ENCODE peak calls at places on chromosome X, in five cellular contexts. One of them, this sample, is unnamed.

GRCh38 chrX:153939573-153939972 is 4.7 kb upstream of the NAA10 start:
- DNase-seq in dermis blood vessel endothelial cell: no peak
- DNase-seq in upper lobe of left lung: no peak
- DNase-seq in EL: no peak
- DNase-seq in sciatic nerve: no peak
- DNase-seq in this sample: no peak

GRCh38 chrX:41236629-41237028 is 97.3 kb upstream of the DDX3X start:
- DNase-seq in upper lobe of left lung: no peak
- DNase-seq in dermis blood vessel endothelial cell: peak
- DNase-seq in EL: no peak
- DNase-seq in sciatic nerve: no peak
- DNase-seq in this sample: no peak

GRCh38 chrX:123121241-123121640 is 62.8 kb upstream of the GRIA3 start:
- DNase-seq in dermis blood vessel endothelial cell: no peak
- DNase-seq in sciatic nerve: no peak
- DNase-seq in upper lobe of left lung: no peak
- DNase-seq in EL: peak
- DNase-seq in this sample: no peak

GRCh38 chrX:12013220-12013619 is 125.1 kb upstream of the FRMPD4 start:
- DNase-seq in dermis blood vessel endothelial cell: peak
- DNase-seq in EL: peak
- DNase-seq in sciatic nerve: no peak
- DNase-seq in upper lobe of left lung: no peak
- DNase-seq in this sample: no peak

GRCh38 chrX:154460326-154460725 is 2.2 kb downstream of the PLXNA3 start:
- DNase-seq in sciatic nerve: no peak
- DNase-seq in EL: no peak
- DNase-seq in dermis blood vessel endothelial cell: no peak
- DNase-seq in upper lobe of left lung: no peak
- DNase-seq in this sample: no peak

GRCh38 chrX:19646298-19646697 is 131.0 kb upstream of the MAP3K15 start:
- DNase-seq in EL: no peak
- DNase-seq in upper lobe of left lung: no peak
- DNase-seq in dermis blood vessel endothelial cell: no peak
- DNase-seq in sciatic nerve: no peak
- DNase-seq in this sample: no peak

GRCh38 chrX:275967-276587 is 5.1 kb upstream of the PLCXD1 start:
- DNase-seq in dermis blood vessel endothelial cell: peak
- DNase-seq in sciatic nerve: peak
- DNase-seq in upper lobe of left lung: peak
- DNase-seq in EL: peak
- DNase-seq in this sample: no peak

GRCh38 chrX:105463483-105463882 is 243.0 kb upstream of the TEX13A start:
- DNase-seq in sciatic nerve: no peak
- DNase-seq in upper lobe of left lung: no peak
- DNase-seq in EL: no peak
- DNase-seq in dermis blood vessel endothelial cell: no peak
- DNase-seq in this sample: no peak

GRCh38 chrX:132638313-132638712 is 149.5 kb upstream of the MBNL3 start:
- DNase-seq in dermis blood vessel endothelial cell: no peak
- DNase-seq in sciatic nerve: no peak
- DNase-seq in upper lobe of left lung: no peak
- DNase-seq in EL: no peak
- DNase-seq in this sample: no peak

GRCh38 chrX:69386681-69387080 is 117.4 kb upstream of the NALF2 start:
- DNase-seq in dermis blood vessel endothelial cell: no peak
- DNase-seq in EL: no peak
- DNase-seq in upper lobe of left lung: no peak
- DNase-seq in sciatic nerve: no peak
- DNase-seq in this sample: no peak

GRCh38 chrX:25878806-25879205 is 259.3 kb upstream of the MAGEB18 start:
- DNase-seq in dermis blood vessel endothelial cell: peak
- DNase-seq in sciatic nerve: no peak
- DNase-seq in upper lobe of left lung: no peak
- DNase-seq in EL: no peak
- DNase-seq in this sample: peak

GRCh38 chrX:137354851-137355250 is 211.1 kb upstream of the ZIC3 start:
- DNase-seq in sciatic nerve: no peak
- DNase-seq in dermis blood vessel endothelial cell: no peak
- DNase-seq in upper lobe of left lung: no peak
- DNase-seq in EL: no peak
- DNase-seq in this sample: no peak

GRCh38 chrX:136147320-136147901 is at the start of gene FHL1:
- DNase-seq in sciatic nerve: peak
- DNase-seq in EL: peak
- DNase-seq in dermis blood vessel endothelial cell: peak
- DNase-seq in upper lobe of left lung: peak
- DNase-seq in this sample: no peak

GRCh38 chrX:145923376-145923775 is 105.7 kb downstream of the SLITRK2 start:
- DNase-seq in dermis blood vessel endothelial cell: no peak
- DNase-seq in upper lobe of left lung: no peak
- DNase-seq in EL: no peak
- DNase-seq in sciatic nerve: no peak
- DNase-seq in this sample: no peak

GRCh38 chrX:135345328-135345645 is 36.0 kb downstream of the ETDC start:
- DNase-seq in EL: peak
- DNase-seq in sciatic nerve: peak
- DNase-seq in upper lobe of left lung: peak
- DNase-seq in dermis blood vessel endothelial cell: peak
- DNase-seq in this sample: peak

GRCh38 chrX:45300638-45301037 is 100.0 kb upstream of the DIPK2B start:
- DNase-seq in EL: no peak
- DNase-seq in dermis blood vessel endothelial cell: no peak
- DNase-seq in upper lobe of left lung: no peak
- DNase-seq in sciatic nerve: no peak
- DNase-seq in this sample: no peak

GRCh38 chrX:9988762-9989161 is 21.6 kb downstream of the CLDN34 start:
- DNase-seq in sciatic nerve: no peak
- DNase-seq in EL: no peak
- DNase-seq in dermis blood vessel endothelial cell: peak
- DNase-seq in upper lobe of left lung: no peak
- DNase-seq in this sample: no peak

GRCh38 chrX:108285918-108286317 is 152.3 kb downstream of the COL4A6 start:
- DNase-seq in sciatic nerve: no peak
- DNase-seq in EL: no peak
- DNase-seq in upper lobe of left lung: no peak
- DNase-seq in dermis blood vessel endothelial cell: no peak
- DNase-seq in this sample: no peak

GRCh38 chrX:74578137-74578536 is 36.3 kb downstream of the RLIM start:
- DNase-seq in sciatic nerve: no peak
- DNase-seq in dermis blood vessel endothelial cell: no peak
- DNase-seq in upper lobe of left lung: no peak
- DNase-seq in EL: no peak
- DNase-seq in this sample: no peak

GRCh38 chrX:120450163-120450562 is 18.9 kb downstream of the LAMP2 start:
- DNase-seq in upper lobe of left lung: no peak
- DNase-seq in dermis blood vessel endothelial cell: peak
- DNase-seq in sciatic nerve: no peak
- DNase-seq in EL: no peak
- DNase-seq in this sample: no peak

GRCh38 chrX:63400340-63400739 is 49.2 kb upstream of the SPIN4 start:
- DNase-seq in upper lobe of left lung: no peak
- DNase-seq in sciatic nerve: no peak
- DNase-seq in dermis blood vessel endothelial cell: no peak
- DNase-seq in EL: no peak
- DNase-seq in this sample: no peak

GRCh38 chrX:13389501-13389900 is 69.6 kb upstream of the ATXN3L start:
- DNase-seq in sciatic nerve: no peak
- DNase-seq in upper lobe of left lung: no peak
- DNase-seq in dermis blood vessel endothelial cell: no peak
- DNase-seq in EL: no peak
- DNase-seq in this sample: no peak

GRCh38 chrX:15947648-15948317 is 93.2 kb upstream of the AP1S2 start:
- DNase-seq in EL: peak
- DNase-seq in upper lobe of left lung: no peak
- DNase-seq in dermis blood vessel endothelial cell: peak
- DNase-seq in sciatic nerve: no peak
- DNase-seq in this sample: peak

GRCh38 chrX:40009462-40009851 is 88.3 kb downstream of the BCOR start:
- DNase-seq in sciatic nerve: no peak
- DNase-seq in upper lobe of left lung: no peak
- DNase-seq in dermis blood vessel endothelial cell: no peak
- DNase-seq in EL: no peak
- DNase-seq in this sample: no peak

GRCh38 chrX:11557120-11557519 is 108.6 kb downstream of the ARHGAP6 start:
- DNase-seq in upper lobe of left lung: no peak
- DNase-seq in dermis blood vessel endothelial cell: no peak
- DNase-seq in EL: peak
- DNase-seq in sciatic nerve: no peak
- DNase-seq in this sample: no peak

GRCh38 chrX:135625995-135626394 is 87.4 kb upstream of the CT45A1 start:
- DNase-seq in upper lobe of left lung: no peak
- DNase-seq in sciatic nerve: no peak
- DNase-seq in EL: no peak
- DNase-seq in dermis blood vessel endothelial cell: peak
- DNase-seq in this sample: no peak

GRCh38 chrX:1807301-1807731 is 192.5 kb downstream of the ASMT start:
- DNase-seq in upper lobe of left lung: no peak
- DNase-seq in sciatic nerve: no peak
- DNase-seq in EL: peak
- DNase-seq in dermis blood vessel endothelial cell: no peak
- DNase-seq in this sample: no peak

GRCh38 chrX:39950035-39950688 is 147.6 kb downstream of the BCOR start:
- DNase-seq in dermis blood vessel endothelial cell: no peak
- DNase-seq in sciatic nerve: no peak
- DNase-seq in EL: peak
- DNase-seq in upper lobe of left lung: no peak
- DNase-seq in this sample: no peak

GRCh38 chrX:125295337-125295736 is 24.3 kb upstream of the TEX13C start:
- DNase-seq in EL: no peak
- DNase-seq in dermis blood vessel endothelial cell: no peak
- DNase-seq in upper lobe of left lung: no peak
- DNase-seq in sciatic nerve: no peak
- DNase-seq in this sample: no peak

GRCh38 chrX:75365243-75365975 is 91.5 kb downstream of the UPRT start:
- DNase-seq in dermis blood vessel endothelial cell: no peak
- DNase-seq in upper lobe of left lung: no peak
- DNase-seq in EL: peak
- DNase-seq in sciatic nerve: no peak
- DNase-seq in this sample: no peak

GRCh38 chrX:68589372-68589753 is 58.1 kb upstream of the STARD8 start:
- DNase-seq in sciatic nerve: no peak
- DNase-seq in dermis blood vessel endothelial cell: no peak
- DNase-seq in upper lobe of left lung: no peak
- DNase-seq in EL: no peak
- DNase-seq in this sample: no peak

GRCh38 chrX:476724-477075 is 90.0 kb upstream of the PPP2R3B start:
- DNase-seq in upper lobe of left lung: no peak
- DNase-seq in dermis blood vessel endothelial cell: no peak
- DNase-seq in sciatic nerve: no peak
- DNase-seq in EL: no peak
- DNase-seq in this sample: no peak

GRCh38 chrX:122504026-122504425 is 680.1 kb upstream of the GRIA3 start:
- DNase-seq in dermis blood vessel endothelial cell: no peak
- DNase-seq in upper lobe of left lung: no peak
- DNase-seq in sciatic nerve: no peak
- DNase-seq in EL: peak
- DNase-seq in this sample: no peak

GRCh38 chrX:111431007-111431406 is 19.0 kb upstream of the DCX start:
- DNase-seq in dermis blood vessel endothelial cell: no peak
- DNase-seq in EL: no peak
- DNase-seq in sciatic nerve: no peak
- DNase-seq in upper lobe of left lung: no peak
- DNase-seq in this sample: no peak

GRCh38 chrX:120213438-120214265 is 37.0 kb upstream of the ZBTB33 start:
- DNase-seq in upper lobe of left lung: peak
- DNase-seq in EL: peak
- DNase-seq in dermis blood vessel endothelial cell: peak
- DNase-seq in sciatic nerve: peak
- DNase-seq in this sample: peak

GRCh38 chrX:47587091-47587891 is 5.1 kb downstream of the TIMP1 start:
- DNase-seq in EL: no peak
- DNase-seq in dermis blood vessel endothelial cell: no peak
- DNase-seq in sciatic nerve: no peak
- DNase-seq in upper lobe of left lung: no peak
- DNase-seq in this sample: no peak

GRCh38 chrX:103864886-103865534 is 33.0 kb upstream of the RAB9B start:
- DNase-seq in EL: no peak
- DNase-seq in sciatic nerve: no peak
- DNase-seq in upper lobe of left lung: no peak
- DNase-seq in dermis blood vessel endothelial cell: no peak
- DNase-seq in this sample: no peak

This sample was measured in pulmonary artery endothelial cell.